ENCODE peak calls at places on chromosomes 7 and 10, in nine cellular contexts. D, S, W, A, I, H, Q, G and X are unnamed samples.

GRCh38 chr10:28328346-28328745 is 25.5 kb upstream of the MPP7 start:
- DNase-seq in D (no peak), S (no peak), W (no peak), A (no peak), I (no peak), H (no peak), Q (no peak), G (no peak), X (no peak)

GRCh38 chr7:36653011-36653670 is 71.2 kb downstream of the AOAH start:
- DNase-seq in D (no peak), S (no peak), W (no peak), A (peak; percentile 18), I (no peak), H (no peak), Q (peak; percentile 37), G (no peak), X (no peak)

GRCh38 chr7:71517940-71518339 is 386.0 kb downstream of the GALNT17 start:
- DNase-seq in D (no peak), S (no peak), W (no peak), A (no peak), I (no peak), H (no peak), Q (no peak), G (no peak), X (no peak)

GRCh38 chr7:2540641-2541051 is 14.7 kb downstream of the BRAT1 start:
- DNase-seq in D (peak; percentile 26), S (no peak), W (no peak), A (no peak), I (no peak), H (no peak), Q (no peak), G (peak; percentile 14), X (no peak)

GRCh38 chr7:37945336-37945735 is 24.9 kb downstream of the EPDR1 start:
- DNase-seq in D (no peak), S (no peak), W (no peak), A (no peak), I (no peak), H (no peak), Q (no peak), G (no peak), X (no peak)

GRCh38 chr7:30800785-30801252 is 29.6 kb downstream of the MINDY4 start:
- DNase-seq in D (peak; percentile 56), S (no peak), W (no peak), A (peak; percentile 58), I (no peak), H (peak; percentile 70), Q (peak; percentile 61), G (peak; percentile 21), X (no peak)

GRCh38 chr7:12638851-12639467 is 48.5 kb upstream of the ARL4A start:
- DNase-seq in D (no peak), S (no peak), W (no peak), A (peak; percentile 46), I (no peak), H (no peak), Q (no peak), G (no peak), X (no peak)

GRCh38 chr7:15977663-15978062 is 291.2 kb upstream of the MEOX2 start:
- DNase-seq in D (no peak), S (no peak), W (no peak), A (no peak), I (no peak), H (no peak), Q (no peak), G (no peak), X (no peak)

GRCh38 chr10:118596426-118597124 is 1.1 kb upstream of the PRLHR start:
- DNase-seq in D (peak; percentile 39), S (no peak), W (no peak), A (no peak), I (no peak), H (no peak), Q (no peak), G (no peak), X (no peak)

GRCh38 chr10:103554488-103555320 is 61.2 kb downstream of the NEURL1 start:
- DNase-seq in D (peak; percentile 54), S (no peak), W (peak; percentile 49), A (peak; percentile 37), I (no peak), H (peak; percentile 33), Q (peak; percentile 73), G (peak; percentile 19), X (no peak)

GRCh38 chr10:124732931-124733536 is 11.1 kb downstream of the FAM53B start:
- DNase-seq in D (peak; percentile 21), S (peak; percentile 59), W (peak; percentile 68), A (no peak), I (peak; percentile 87), H (no peak), Q (peak; percentile 56), G (peak; percentile 68), X (peak; percentile 38)

GRCh38 chr7:156472267-156472666 is 168.3 kb upstream of the RNF32 start:
- DNase-seq in D (no peak), S (no peak), W (no peak), A (no peak), I (no peak), H (no peak), Q (no peak), G (no peak), X (no peak)

GRCh38 chr10:116690356-116691078 is 51.8 kb downstream of the HSPA12A start:
- DNase-seq in D (peak; percentile 55), S (no peak), W (no peak), A (no peak), I (no peak), H (peak; percentile 58), Q (no peak), G (no peak), X (no peak)

GRCh38 chr10:35271086-35271834 is 65.0 kb upstream of the CCNY start:
- DNase-seq in D (no peak), S (no peak), W (no peak), A (no peak), I (no peak), H (no peak), Q (no peak), G (no peak), X (no peak)

GRCh38 chr10:126939706-126940105 is 34.5 kb downstream of the DOCK1 start:
- DNase-seq in D (no peak), S (no peak), W (no peak), A (no peak), I (no peak), H (no peak), Q (no peak), G (no peak), X (no peak)

GRCh38 chr10:32149257-32149955 is 93.2 kb upstream of the KIF5B start:
- DNase-seq in D (no peak), S (peak; percentile 19), W (peak; percentile 56), A (peak; percentile 66), I (no peak), H (peak; percentile 76), Q (peak; percentile 46), G (no peak), X (no peak)
- TF ChIP-seq CTCF in D (no peak), S (no peak), W (no peak), A (no peak), I (no peak), H (no peak), Q (no peak), G (no peak), X (no peak)

GRCh38 chr7:909358-910329 is 33.3 kb downstream of the GET4 start:
- DNase-seq in D (no peak), S (peak; percentile 44), W (peak; percentile 77), A (peak; percentile 42), I (peak; percentile 92), H (peak; percentile 62), Q (peak; percentile 87), G (peak; percentile 80), X (no peak)
- H3K27ac ChIP-seq in D (no peak overlapping the region), S (no peak overlapping the region), W (peak overlapping the region; percentile 51), A (peak overlapping the region; percentile 80), I (peak overlapping the region; percentile 51), H (no peak overlapping the region), Q (peak overlapping the region; percentile 49), G (peak overlapping the region; percentile 70), X (no peak overlapping the region)

GRCh38 chr7:152025937-152026890 is 740 bp downstream of the GALNT11 start:
- DNase-seq in D (no peak), S (no peak), W (no peak), A (no peak), I (no peak), H (peak; percentile 13), Q (no peak), G (no peak), X (no peak)

GRCh38 chr7:152030561-152030960 is 5.1 kb downstream of the GALNT11 start:
- DNase-seq in D (no peak), S (no peak), W (no peak), A (no peak), I (no peak), H (no peak), Q (no peak), G (no peak), X (no peak)

DNA sequence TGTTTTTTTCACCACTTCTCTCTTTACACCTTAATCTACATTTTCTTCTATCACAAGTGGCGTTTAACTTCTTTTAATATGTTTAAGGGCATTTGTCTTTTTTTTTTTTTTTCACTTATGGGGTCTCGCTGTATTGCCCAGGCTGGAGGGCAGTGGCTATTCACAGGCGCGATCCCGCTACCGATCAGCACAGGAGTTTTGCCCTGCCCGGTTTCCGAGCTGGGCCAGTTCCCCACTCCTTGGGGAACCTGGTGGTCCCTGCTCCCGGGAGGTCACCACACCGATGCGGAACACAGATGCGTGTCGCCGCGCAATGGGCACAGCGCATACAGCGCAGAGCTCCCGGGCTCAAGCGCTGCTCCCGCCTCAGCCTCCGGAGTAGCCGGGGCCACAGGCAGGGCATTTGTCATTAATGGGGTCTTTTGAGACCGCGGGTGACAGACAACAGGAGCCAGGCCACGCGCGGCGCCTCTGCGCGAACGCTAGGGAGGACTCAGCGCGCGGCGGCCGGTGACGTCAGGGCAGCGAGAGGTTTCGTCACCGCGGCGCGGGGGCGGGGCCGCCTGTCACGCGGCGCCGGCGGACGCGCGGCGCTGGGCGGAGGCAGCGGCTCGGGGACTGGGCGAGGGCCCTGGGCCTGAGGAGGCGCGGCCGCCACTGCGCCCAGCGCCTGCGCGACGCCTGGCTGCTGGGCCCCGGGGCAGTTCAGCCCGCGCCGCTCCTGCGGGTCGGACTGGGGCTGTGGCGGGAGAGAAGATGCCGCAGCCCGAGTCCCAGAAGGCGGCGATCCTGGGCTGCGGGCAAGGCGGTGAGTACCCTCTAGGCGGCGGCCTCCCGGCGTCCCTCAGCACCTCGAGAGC is at the start of gene GALNT11:
- DNase-seq in D (peak; percentile 83), S (peak; percentile 52), W (peak; percentile 87), A (peak; percentile 83), I (peak; percentile 96), H (peak; percentile 79), Q (peak; percentile 83), G (peak; percentile 79), X (peak; percentile 77)
- TF ChIP-seq CTCF in D (peak; percentile 46), S (peak; percentile 19), W (peak; percentile 48), A (peak; percentile 31), I (no peak), H (peak; percentile 40), Q (no peak), G (no peak), X (no peak)

DNA sequence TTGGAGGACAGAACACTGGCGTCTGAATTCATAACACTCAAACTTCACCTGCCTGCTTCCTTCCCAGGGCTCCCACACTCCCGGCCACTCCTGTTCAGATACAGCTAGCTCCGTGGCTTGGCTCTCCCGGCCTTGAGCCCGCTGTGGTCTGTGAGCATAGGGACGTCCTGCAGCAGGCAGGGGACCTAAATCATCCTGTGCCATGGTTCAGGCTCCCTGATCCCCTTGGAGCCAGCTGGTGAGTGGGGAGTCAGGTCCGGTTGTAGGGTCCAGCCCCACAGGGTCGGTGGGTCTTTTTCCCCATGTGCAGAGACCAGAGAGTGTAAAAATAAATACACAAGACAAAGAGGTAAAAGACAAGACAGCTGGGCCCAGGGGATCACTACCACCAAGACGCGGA is 61.5 kb upstream of the PPP2R2D start:
- DNase-seq in D (peak; percentile 13), S (no peak), W (no peak), A (no peak), I (peak; percentile 41), H (no peak), Q (no peak), G (no peak), X (no peak)
- H3K27ac ChIP-seq in D (no peak overlapping the region), S (no peak overlapping the region), W (no peak overlapping the region), A (no peak overlapping the region), I (no peak overlapping the region), H (no peak overlapping the region), Q (no peak overlapping the region), G (no peak overlapping the region), X (no peak overlapping the region)